ENCODE peak calls at places on chromosomes 5 and 9, in six cellular contexts. L, A, Z, P, B and E are unnamed samples.

GRCh38 chr5:157248771-157249475 is 17.0 kb upstream of the CYFIP2 start:
- DNase-seq in P (no peak), Z (no peak), B (no peak), A (peak), L (no peak), E (no peak)

GRCh38 chr9:124079176-124079925 is 67.8 kb downstream of the LHX2 start:
- DNase-seq in B (no peak), L (peak), Z (no peak), P (no peak), A (no peak), E (peak)

GRCh38 chr9:100589582-100589981 is 11.7 kb downstream of the CAVIN4 start:
- DNase-seq in A (no peak), L (no peak), P (no peak), B (no peak), Z (no peak), E (no peak)

GRCh38 chr9:86368871-86369521 is 14.8 kb upstream of the TUT7 start:
- DNase-seq in P (no peak), Z (no peak), B (no peak), A (no peak), L (no peak), E (peak)

GRCh38 chr9:131635285-131635684 is 90.0 kb downstream of the PRRT1B start:
- DNase-seq in B (peak), P (peak), Z (peak), A (peak), L (peak), E (peak)

GRCh38 chr5:124353016-124353415 is 393.4 kb downstream of the ZNF608 start:
- DNase-seq in L (no peak), A (no peak), Z (no peak), P (no peak), B (no peak), E (no peak)

GRCh38 chr9:95952471-95952870 is 77.0 kb downstream of the ERCC6L2 start:
- DNase-seq in Z (no peak), L (no peak), P (no peak), B (no peak), A (no peak), E (no peak)

GRCh38 chr5:56479701-56480304 is 246.7 kb upstream of the ANKRD55 start:
- DNase-seq in A (peak), P (no peak), B (no peak), Z (no peak), L (no peak), E (no peak)

GRCh38 chr9:115593587-115594091 is 475.7 kb upstream of the TNC start:
- DNase-seq in P (peak), L (no peak), Z (no peak), B (no peak), A (peak), E (no peak)

GRCh38 chr5:111756701-111757581 is at the start of gene NREP:
- DNase-seq in Z (peak), B (peak), A (peak), L (peak), P (peak), E (peak)

GRCh38 chr5:29229461-29229860 is 1964.0 kb upstream of the CDH6 start:
- DNase-seq in L (no peak), P (no peak), Z (no peak), B (no peak), A (no peak), E (no peak)

GRCh38 chr5:97004423-97005060 is 68.7 kb downstream of the LNPEP start:
- DNase-seq in L (no peak), Z (no peak), B (no peak), P (no peak), A (peak), E (no peak)

GRCh38 chr9:5263568-5264218 is 32.5 kb downstream of the INSL4 start:
- DNase-seq in A (peak), L (no peak), P (peak), B (no peak), Z (no peak), E (no peak)

GRCh38 chr9:111691686-111692329 is 30.4 kb downstream of the GNG10 start:
- DNase-seq in L (no peak), A (peak), Z (peak), B (no peak), P (no peak), E (peak)

GRCh38 chr5:66689522-66690220 is 93.5 kb downstream of the MAST4 start:
- DNase-seq in B (no peak), A (no peak), P (no peak), Z (no peak), L (no peak), E (no peak)

GRCh38 chr5:174323878-174324281 is 278.4 kb downstream of the NSG2 start:
- DNase-seq in A (peak), Z (no peak), B (no peak), P (peak), L (no peak), E (no peak)
- H3K4me3 ChIP-seq in A (no peak), Z (no peak), B (no peak), P (no peak), L (no peak), E (no peak)

GRCh38 chr5:89471556-89471955 is 588.6 kb upstream of the MEF2C start:
- DNase-seq in A (no peak), B (no peak), Z (peak), L (no peak), P (no peak), E (no peak)
- H3K4me3 ChIP-seq in A (no peak), B (no peak), Z (no peak), L (no peak), P (no peak), E (no peak)

GRCh38 chr5:42952575-42952974 is 87.5 kb downstream of the ANXA2R start:
- DNase-seq in A (no peak), B (no peak), P (no peak), Z (no peak), L (no peak), E (no peak)
- H3K4me3 ChIP-seq in A (peak), B (peak), P (no peak), Z (peak), L (peak), E (peak)

GRCh38 chr9:98038958-98039357 is 17.6 kb upstream of the NANS start:
- DNase-seq in A (no peak), B (no peak), Z (no peak), L (no peak), P (no peak), E (no peak)
- H3K4me3 ChIP-seq in A (no peak), B (no peak), Z (no peak), L (no peak), P (no peak), E (no peak)

GRCh38 chr5:141094481-141095262 is at the start of gene PCDHB2:
- DNase-seq in A (no peak), P (peak), Z (no peak), B (no peak), L (peak), E (no peak)
- H3K4me3 ChIP-seq in A (no peak), P (peak), Z (peak), B (no peak), L (peak), E (peak)

GRCh38 chr5:40781843-40782409 is 16.2 kb downstream of the PRKAA1 start:
- DNase-seq in L (peak), P (no peak), Z (no peak), A (no peak), B (no peak), E (peak)

GRCh38 chr5:40784916-40785315 is 13.3 kb downstream of the PRKAA1 start:
- DNase-seq in P (no peak), A (no peak), Z (no peak), L (no peak), B (no peak), E (no peak)

GRCh38 chr5:40787986-40788385 is 10.2 kb downstream of the PRKAA1 start:
- DNase-seq in B (no peak), Z (no peak), L (no peak), P (no peak), A (no peak), E (no peak)

GRCh38 chr5:40780858-40781257 is 17.3 kb downstream of the PRKAA1 start:
- DNase-seq in A (no peak), Z (no peak), L (no peak), B (no peak), P (no peak), E (no peak)

DNA sequence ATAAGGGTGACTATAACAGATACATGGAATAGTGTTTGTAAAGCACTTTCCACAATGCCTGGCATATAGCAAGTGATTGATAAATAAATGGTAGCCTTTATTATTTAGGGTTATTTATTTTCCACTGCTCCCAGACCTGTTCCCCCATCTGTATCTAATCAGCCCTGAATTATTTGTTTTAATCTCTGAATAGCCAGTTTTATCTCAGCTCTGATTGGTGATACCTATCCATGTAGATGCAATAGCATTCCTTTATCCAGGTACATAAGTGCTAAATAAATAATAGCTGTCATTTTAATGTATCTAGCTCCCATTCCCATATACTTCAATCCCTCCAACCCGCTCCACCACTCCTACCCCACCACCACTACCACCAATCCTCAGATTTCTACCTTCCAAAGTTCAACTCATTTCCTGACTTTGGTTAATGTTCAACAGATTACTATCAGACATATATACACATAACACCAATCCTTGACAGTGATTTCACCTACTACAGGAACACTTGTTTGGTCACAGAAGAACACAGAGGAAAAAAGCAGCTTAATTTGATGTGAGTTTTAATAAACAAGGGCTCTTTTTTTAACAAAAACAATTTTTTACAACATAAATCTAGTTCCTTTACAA is 14.0 kb downstream of the PRKAA1 start:
- DNase-seq in P (no peak), L (no peak), A (no peak), B (no peak), Z (no peak), E (no peak)
- H3K4me3 ChIP-seq in P (no peak), L (no peak), A (no peak), B (no peak), Z (no peak), E (no peak)

GRCh38 chr5:151683444-151683843 is 3.3 kb downstream of the SPARC start:
- DNase-seq in Z (no peak), A (no peak), L (no peak), B (no peak), P (no peak), E (no peak)

GRCh38 chr5:151682240-151682639 is 4.5 kb downstream of the SPARC start:
- DNase-seq in A (no peak), Z (no peak), P (no peak), L (no peak), B (no peak), E (no peak)

GRCh38 chr5:151684690-151685361 is 1.9 kb downstream of the SPARC start:
- DNase-seq in P (peak), B (no peak), A (no peak), Z (peak), L (peak), E (peak)

GRCh38 chr5:151682751-151683331 is 3.9 kb downstream of the SPARC start:
- DNase-seq in Z (no peak), B (no peak), L (no peak), A (no peak), P (no peak), E (no peak)

GRCh38 chr5:151683936-151684586 is 2.7 kb downstream of the SPARC start:
- DNase-seq in Z (no peak), P (no peak), A (no peak), L (no peak), B (no peak), E (no peak)
- H3K4me3 ChIP-seq in Z (peak), P (no peak), A (no peak), L (peak), B (no peak), E (peak)

GRCh38 chr9:6551126-6551525 is 94.4 kb downstream of the GLDC start:
- DNase-seq in A (no peak), L (no peak), Z (no peak), B (no peak), P (no peak), E (no peak)

GRCh38 chr9:6552033-6552737 is 93.3 kb downstream of the GLDC start:
- DNase-seq in B (no peak), L (no peak), P (no peak), Z (peak), A (no peak), E (peak)

GRCh38 chr9:6557883-6558282 is 87.6 kb downstream of the GLDC start:
- DNase-seq in Z (no peak), A (no peak), B (no peak), L (no peak), P (peak), E (no peak)

GRCh38 chr9:6549106-6549505 is 96.4 kb downstream of the GLDC start:
- DNase-seq in B (no peak), L (no peak), Z (no peak), A (no peak), P (peak), E (no peak)

DNA sequence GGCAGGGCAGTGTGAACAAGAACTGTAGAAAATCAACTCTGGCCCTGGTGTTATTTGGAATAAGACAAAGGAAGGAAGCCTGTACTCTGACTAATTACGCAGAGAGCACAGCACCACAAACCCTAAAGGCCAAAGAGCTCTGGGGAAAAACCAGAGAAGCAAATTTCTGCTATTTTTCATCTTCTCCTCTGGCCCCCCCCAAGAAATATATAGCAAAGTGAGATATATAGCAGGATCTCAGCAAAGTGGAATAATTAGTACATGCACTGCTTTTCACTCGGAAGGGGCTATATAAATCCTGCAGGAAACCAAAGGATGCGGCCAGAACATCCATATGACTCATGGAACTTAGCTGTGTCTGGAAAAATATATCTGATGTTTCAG is 92.8 kb downstream of the GLDC start:
- DNase-seq in A (no peak), L (no peak), P (no peak), B (no peak), Z (no peak), E (no peak)
- H3K4me3 ChIP-seq in A (no peak), L (no peak), P (no peak), B (no peak), Z (no peak), E (no peak)